ENCODE peak calls at places on chromosome 5, in six cellular contexts. Q is A549, C is upper lobe of left lung, A is HepG2, B is GM12878, P is K562. S is an unnamed sample. For H3K4me1, the result is how much of the 10 kb centered on the place peaks cover.

GRCh38 chr5:42250-42649 is 49.7 kb upstream of the PLEKHG4B start:
- ATAC-seq in Q (peak), C (no peak), A (peak), B (no peak), P (peak), S (no peak)

GRCh38 chr5:128014578-128014977 is 69.0 kb upstream of the SLC12A2 start:
- ATAC-seq in Q (no peak), C (no peak), A (no peak), B (no peak), P (no peak), S (no peak)

GRCh38 chr5:166178681-166179080 is 2112.8 kb upstream of the WWC1 start:
- ATAC-seq in Q (no peak), C (peak), A (no peak), B (no peak), P (no peak), S (no peak)

GRCh38 chr5:6598351-6598900 is 34.4 kb downstream of the NSUN2 start:
- ATAC-seq in Q (no peak), C (no peak), A (no peak), B (no peak), P (peak), S (peak)

GRCh38 chr5:36300181-36300926 is 1.3 kb downstream of the RANBP3L start:
- ATAC-seq in Q (no peak), C (peak), A (no peak), B (no peak), P (no peak), S (no peak)

GRCh38 chr5:38468202-38468656 is 88.2 kb downstream of the LIFR start:
- ATAC-seq in Q (peak), C (peak), A (peak), B (no peak), P (no peak), S (peak)

GRCh38 chr5:97111004-97111403 is 31.4 kb downstream of the LIX1 start:
- ATAC-seq in Q (no peak), C (no peak), A (no peak), B (no peak), P (no peak), S (no peak)

GRCh38 chr5:45532826-45533624 is 163.2 kb downstream of the HCN1 start:
- ATAC-seq in Q (no peak), C (no peak), A (no peak), B (no peak), P (no peak), S (no peak)

GRCh38 chr5:76710991-76711390 is 4.9 kb upstream of the F2R start:
- ATAC-seq in Q (no peak), C (no peak), A (no peak), B (peak), P (no peak), S (no peak)

GRCh38 chr5:78649220-78649700 is 688 bp upstream of the LHFPL2 start:
- ATAC-seq in Q (peak), C (peak), A (peak), B (no peak), P (no peak), S (peak)

GRCh38 chr5:98424681-98425454 is 348.6 kb upstream of the RGMB start:
- ATAC-seq in Q (no peak), C (no peak), A (no peak), B (no peak), P (no peak), S (no peak)

GRCh38 chr5:126370796-126371718 is 52.2 kb upstream of the GRAMD2B start:
- ATAC-seq in Q (peak), C (peak), A (peak), B (peak), P (peak), S (no peak)

GRCh38 chr5:80070338-80071056 is 35.3 kb downstream of the THBS4 start:
- ATAC-seq in Q (no peak), C (no peak), A (no peak), B (peak), P (no peak), S (no peak)

GRCh38 chr5:84130006-84130580 is 254.6 kb downstream of the EDIL3 start:
- ATAC-seq in Q (no peak), C (no peak), A (no peak), B (no peak), P (no peak), S (no peak)

GRCh38 chr5:174294891-174295620 is 249.6 kb downstream of the NSG2 start:
- ATAC-seq in Q (no peak), C (no peak), A (no peak), B (no peak), P (no peak), S (no peak)

GRCh38 chr5:75457691-75458090 is 53.7 kb downstream of the CERT1 start:
- ATAC-seq in Q (no peak), C (no peak), A (no peak), B (no peak), P (no peak), S (no peak)

GRCh38 chr5:132083065-132083678 is 9.6 kb downstream of the CSF2 start:
- ATAC-seq in Q (no peak), C (no peak), A (no peak), B (peak), P (no peak), S (no peak)

GRCh38 chr5:55650391-55650790 is 61.7 kb downstream of the SLC38A9 start:
- ATAC-seq in Q (no peak), C (no peak), A (no peak), B (peak), P (no peak), S (no peak)

GRCh38 chr5:177491429-177491945 is 5.9 kb downstream of the PDLIM7 start:
- ATAC-seq in Q (peak), C (peak), A (peak), B (no peak), P (peak), S (peak)

GRCh38 chr5:159227452-159227851 is 18.1 kb upstream of the RNF145 start:
- ATAC-seq in Q (no peak), C (no peak), A (no peak), B (no peak), P (no peak), S (no peak)

GRCh38 chr5:37667846-37668245 is 172.0 kb downstream of the GDNF start:
- ATAC-seq in Q (no peak), C (no peak), A (no peak), B (no peak), P (no peak), S (no peak)

GRCh38 chr5:119570935-119571334 is 58.4 kb upstream of the FAM170A start:
- ATAC-seq in Q (no peak), C (no peak), A (no peak), B (no peak), P (no peak), S (no peak)

GRCh38 chr5:67166886-67167285 is 29.7 kb downstream of the CD180 start:
- ATAC-seq in Q (no peak), C (no peak), A (no peak), B (no peak), P (no peak), S (no peak)

GRCh38 chr5:72506150-72506549 is 1.1 kb downstream of the ZNF366 start:
- ATAC-seq in Q (no peak), C (no peak), A (no peak), B (no peak), P (no peak), S (no peak)

GRCh38 chr5:74492230-74492629 is 148.3 kb downstream of the ENC1 start:
- ATAC-seq in Q (no peak), C (no peak), A (no peak), B (no peak), P (no peak), S (no peak)

GRCh38 chr5:77310494-77311216 is 100.2 kb downstream of the PDE8B start:
- ATAC-seq in Q (no peak), C (no peak), A (no peak), B (no peak), P (no peak), S (no peak)

GRCh38 chr5:107359033-107359915 is 311.5 kb downstream of the EFNA5 start:
- ATAC-seq in Q (no peak), C (peak), A (no peak), B (no peak), P (no peak), S (no peak)

GRCh38 chr5:107772418-107773310 is 101.9 kb upstream of the EFNA5 start:
- ATAC-seq in Q (no peak), C (no peak), A (no peak), B (no peak), P (no peak), S (no peak)

GRCh38 chr5:144335561-144335960 is 164.9 kb downstream of the KCTD16 start:
- ATAC-seq in Q (no peak), C (no peak), A (no peak), B (peak), P (no peak), S (no peak)

GRCh38 chr5:156396063-156396829 is 69.3 kb downstream of the SGCD start:
- ATAC-seq in Q (no peak), C (no peak), A (no peak), B (no peak), P (no peak), S (no peak)

DNA sequence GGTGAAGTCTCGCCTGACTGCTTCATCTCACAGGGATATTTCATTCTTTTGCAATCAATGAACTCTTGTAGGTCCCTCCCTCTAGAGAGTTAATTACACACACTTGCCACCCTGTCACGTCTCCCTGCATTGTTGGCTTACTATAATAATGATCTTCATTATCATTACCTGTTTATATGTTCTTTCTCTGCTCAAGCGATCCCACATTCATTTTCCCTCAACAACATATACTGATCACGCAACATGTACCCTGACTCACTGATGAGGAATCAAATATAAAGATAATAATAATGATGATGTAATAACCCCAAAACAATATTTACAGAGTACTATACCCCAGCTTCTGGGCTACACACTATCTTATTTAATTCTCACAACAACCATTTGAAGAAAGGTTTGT is 88.5 kb downstream of the FEM1C start:
- ATAC-seq in Q (no peak), C (no peak), A (no peak), B (no peak), P (no peak), S (no peak)
- H3K4me1 ChIP-seq in Q (under half), C (under half), A (under half), B (under half), P (under half), S (under half)

GRCh38 chr5:124662261-124662781 is 84.1 kb downstream of the ZNF608 start:
- ATAC-seq in Q (peak), C (no peak), A (peak), B (peak), P (peak), S (no peak)
- TF ChIP-seq EP300 in Q (no peak), C (no peak), A (no peak), B (no peak), P (no peak), S (no peak)

GRCh38 chr5:171978016-171978415 is 28.4 kb downstream of the FBXW11 start:
- ATAC-seq in Q (no peak), C (no peak), A (no peak), B (peak), P (no peak), S (no peak)
- H3K4me1 ChIP-seq in Q (under half), C (under half), A (under half), B (under half), P (under half), S (under half)

DNA sequence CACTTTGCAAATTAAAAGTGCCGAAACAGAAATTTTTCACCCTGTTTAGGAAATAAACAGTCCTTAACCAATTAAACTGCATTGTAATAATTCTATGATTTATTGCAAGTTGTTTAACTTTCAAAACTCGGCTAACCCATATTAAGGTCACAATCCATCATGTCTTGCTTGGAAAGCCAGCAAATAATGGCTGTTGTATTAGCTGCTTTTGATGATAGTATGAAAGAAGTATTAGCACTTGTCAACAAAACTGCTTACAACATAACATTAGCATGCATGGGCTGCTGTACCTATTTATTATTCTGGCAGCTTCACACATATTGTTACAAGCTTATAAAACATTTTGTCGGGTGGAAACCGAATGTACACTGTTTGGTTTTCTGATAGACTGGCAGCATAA is 378.3 kb downstream of the KIAA0825 start:
- ATAC-seq in Q (no peak), C (no peak), A (no peak), B (no peak), P (no peak), S (no peak)
- TF ChIP-seq EP300 in Q (no peak), C (no peak), A (no peak), B (no peak), P (no peak), S (no peak)

GRCh38 chr5:148913493-148913892 is 87.1 kb downstream of the ADRB2 start:
- ATAC-seq in Q (peak), C (no peak), A (no peak), B (no peak), P (no peak), S (no peak)
- H3K4me1 ChIP-seq in Q (under half), C (half or more), A (under half), B (under half), P (under half), S (under half)

DNA sequence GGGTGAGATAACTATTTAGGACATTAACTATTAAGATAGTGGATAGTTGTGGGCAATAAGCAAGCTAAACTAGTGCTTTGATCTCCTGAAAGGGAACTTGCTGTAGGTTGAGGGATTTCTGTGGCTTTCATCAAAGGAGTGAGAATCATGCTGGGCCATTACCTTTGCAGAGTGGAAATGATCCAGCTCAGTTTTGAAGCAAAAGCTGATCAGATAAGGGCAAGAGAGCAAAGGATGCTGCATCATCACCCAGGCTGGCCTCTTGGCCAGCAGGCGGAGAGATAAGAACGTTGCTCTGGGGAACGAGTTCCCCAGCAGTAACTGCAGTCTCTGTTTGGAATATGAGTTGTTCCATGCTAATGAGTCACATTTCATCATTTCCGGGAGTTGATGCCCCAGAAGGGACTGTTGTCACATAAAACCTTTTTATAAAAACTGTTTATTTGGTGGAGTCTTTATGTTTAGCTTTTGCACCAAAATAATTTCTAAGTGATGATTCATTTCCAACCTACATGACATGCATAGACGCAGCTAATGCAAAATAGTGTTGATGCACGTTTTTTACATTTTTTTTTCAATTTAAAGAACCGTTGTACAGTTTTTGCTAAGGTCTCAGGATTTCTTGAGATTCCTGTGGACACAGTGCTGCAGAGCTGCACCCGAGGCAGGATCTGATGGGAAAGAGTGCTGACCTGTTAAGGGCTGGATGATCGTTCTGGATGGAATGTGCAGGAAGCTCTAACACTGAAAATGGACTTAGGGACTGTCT is 99.3 kb downstream of the ACTBL2 start:
- ATAC-seq in Q (peak), C (peak), A (peak), B (no peak), P (peak), S (peak)
- TF ChIP-seq EP300 in Q (peak), C (no peak), A (no peak), B (no peak), P (peak), S (no peak)

GRCh38 chr5:2746642-2747041 is 4.8 kb downstream of the IRX2 start:
- ATAC-seq in Q (no peak), C (no peak), A (no peak), B (no peak), P (no peak), S (no peak)

GRCh38 chr5:2742921-2743679 is 8.4 kb downstream of the IRX2 start:
- ATAC-seq in Q (no peak), C (no peak), A (no peak), B (no peak), P (no peak), S (no peak)

GRCh38 chr5:2747372-2748179 is 3.9 kb downstream of the IRX2 start:
- ATAC-seq in Q (no peak), C (no peak), A (no peak), B (no peak), P (no peak), S (no peak)

GRCh38 chr5:2741946-2742345 is 9.5 kb downstream of the IRX2 start:
- ATAC-seq in Q (no peak), C (no peak), A (no peak), B (no peak), P (no peak), S (no peak)

GRCh38 chr5:2744485-2744884 is 7.0 kb downstream of the IRX2 start:
- ATAC-seq in Q (no peak), C (no peak), A (no peak), B (no peak), P (no peak), S (no peak)
- H3K4me1 ChIP-seq in Q (under half), C (under half), A (under half), B (under half), P (under half), S (under half)

DNA sequence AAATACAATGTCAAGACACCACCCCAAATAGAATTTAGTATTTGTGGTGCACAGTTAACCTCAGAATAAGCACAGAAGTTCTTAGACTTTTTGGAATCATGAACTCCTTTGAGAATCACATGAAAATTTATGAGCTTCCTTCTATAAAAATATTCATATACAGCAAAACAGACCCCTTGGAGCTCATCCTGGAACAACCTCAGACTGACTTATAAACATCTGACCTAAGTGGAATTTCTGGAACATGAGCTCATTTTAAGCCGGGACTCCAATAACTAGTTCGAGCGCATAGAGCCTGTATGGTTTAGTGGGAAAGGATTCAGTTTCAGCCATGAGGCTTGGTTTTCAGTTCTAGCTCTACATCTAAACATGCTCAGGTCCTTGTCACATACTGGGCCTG is 192.3 kb downstream of the DEPDC1B start:
- ATAC-seq in Q (no peak), C (peak), A (no peak), B (no peak), P (no peak), S (no peak)
- TF ChIP-seq EP300 in Q (no peak), C (no peak), A (no peak), B (no peak), P (no peak), S (no peak)

GRCh38 chr5:1185652-1186350 is 15.6 kb upstream of the SLC6A19 start:
- ATAC-seq in Q (no peak), C (no peak), A (peak), B (no peak), P (peak), S (no peak)
- H3K4me1 ChIP-seq in Q (under half), C (under half), A (half or more), B (under half), P (half or more), S (under half)

GRCh38 chr5:142779163-142779562 is 9.0 kb downstream of the ARHGAP26 start:
- ATAC-seq in Q (no peak), C (no peak), A (peak), B (no peak), P (no peak), S (no peak)
- TF ChIP-seq EP300 in Q (no peak), C (no peak), A (no peak), B (no peak), P (no peak), S (no peak)

S was measured in gastroesophageal sphincter.